ENCODE peak calls at places on chromosomes 13 and 19, in five cellular contexts. L is mammary epithelial cell, U is GM23248, F is Karpas-422, Q is IMR-90. B is an unnamed sample.
A peak's percentile ranks its signal among the peaks of the same experiment; 100 is the strongest.

GRCh38 chr13:31912641-31913401 is 118.8 kb upstream of the FRY start:
- DNase-seq in L (peak; percentile 10), U (peak; percentile 35), F (no peak), Q (no peak), B (no peak)

GRCh38 chr13:48782429-48782840 is 128.7 kb downstream of the CYSLTR2 start:
- DNase-seq in L (no peak), U (no peak), F (no peak), Q (no peak), B (no peak)

GRCh38 chr13:99269627-99270252 is 11.6 kb upstream of the GPR18 start:
- DNase-seq in L (peak; percentile 35), U (peak; percentile 84), F (peak; percentile 81), Q (peak; percentile 78), B (no peak)

GRCh38 chr13:42728507-42729180 is 52.7 kb upstream of the FAM216B start:
- DNase-seq in L (peak; percentile 17), U (peak; percentile 32), F (no peak), Q (no peak), B (no peak)

GRCh38 chr19:16001481-16002312 is 52.9 kb downstream of the OR10H4 start:
- DNase-seq in L (peak; percentile 45), U (peak; percentile 71), F (peak; percentile 44), Q (peak; percentile 77), B (no peak)

GRCh38 chr19:15418112-15418587 is 638 bp downstream of the AKAP8L start:
- DNase-seq in L (no peak), U (peak; percentile 55), F (no peak), Q (no peak), B (no peak)

GRCh38 chr13:99796175-99796819 is 175.3 kb downstream of the ZIC5 start:
- DNase-seq in L (peak; percentile 32), U (peak; percentile 46), F (peak; percentile 83), Q (peak; percentile 32), B (no peak)

GRCh38 chr13:51057001-51057400 is 54.1 kb downstream of the C13orf42 start:
- DNase-seq in L (no peak), U (no peak), F (no peak), Q (no peak), B (no peak)

GRCh38 chr13:85031771-85032170 is 767.4 kb downstream of the SLITRK6 start:
- DNase-seq in L (no peak), U (no peak), F (no peak), Q (no peak), B (no peak)

GRCh38 chr19:54041969-54042606 is 21.6 kb downstream of the VSTM1 start:
- DNase-seq in L (no peak), U (no peak), F (no peak), Q (no peak), B (peak; percentile 22)

GRCh38 chr13:80337011-80337688 is 3.8 kb downstream of the SPRY2 start:
- DNase-seq in L (peak; percentile 51), U (peak; percentile 30), F (no peak), Q (no peak), B (no peak)

GRCh38 chr13:23796546-23796945 is 92.7 kb downstream of the MIPEP start:
- DNase-seq in L (no peak), U (no peak), F (no peak), Q (peak; percentile 49), B (no peak)

GRCh38 chr19:35389192-35389861 is 18.5 kb downstream of the GPR42 start:
- DNase-seq in L (no peak), U (no peak), F (no peak), Q (no peak), B (no peak)

GRCh38 chr19:38012290-38012689 is 105.3 kb downstream of the SIPA1L3 start:
- DNase-seq in L (no peak), U (no peak), F (no peak), Q (no peak), B (no peak)

GRCh38 chr19:50309396-50310125 is 19.6 kb downstream of the KCNC3 start:
- DNase-seq in L (no peak), U (no peak), F (no peak), Q (no peak), B (no peak)

GRCh38 chr13:82815791-82816190 is 1066.5 kb downstream of the SLITRK1 start:
- DNase-seq in L (no peak), U (no peak), F (no peak), Q (no peak), B (peak; percentile 8)

GRCh38 chr19:17049711-17050280 is 23.2 kb upstream of the CPAMD8 start:
- DNase-seq in L (peak; percentile 11), U (peak; percentile 79), F (no peak), Q (peak; percentile 73), B (peak; percentile 51)

GRCh38 chr19:41587101-41587837 is 11.3 kb downstream of the CEACAM21 start:
- DNase-seq in L (no peak), U (no peak), F (no peak), Q (no peak), B (no peak)

GRCh38 chr13:90445179-90445578 is 902.3 kb upstream of the MIR17HG start:
- DNase-seq in L (peak; percentile 80), U (peak; percentile 93), F (no peak), Q (peak; percentile 90), B (peak; percentile 74)

GRCh38 chr13:31101511-31102170 is 60.1 kb downstream of the HSPH1 start:
- DNase-seq in L (no peak), U (peak; percentile 27), F (no peak), Q (no peak), B (no peak)

GRCh38 chr19:3366104-3366760 is at the start of gene NFIC:
- DNase-seq in L (peak; percentile 69), U (peak; percentile 92), F (no peak), Q (peak; percentile 79), B (peak; percentile 47)

GRCh38 chr13:100875392-100876043 is 200.9 kb upstream of the TMTC4 start:
- DNase-seq in L (peak; percentile 63), U (peak; percentile 90), F (no peak), Q (peak; percentile 96), B (no peak)

GRCh38 chr19:57850553-57851017 is 926 bp downstream of the ZNF587 start:
- DNase-seq in L (peak; percentile 78), U (peak; percentile 63), F (peak; percentile 52), Q (peak; percentile 31), B (peak; percentile 25)

GRCh38 chr19:46784262-46785053 is 3.9 kb downstream of the SLC1A5 start:
- DNase-seq in L (peak; percentile 95), U (peak; percentile 93), F (peak; percentile 80), Q (peak; percentile 95), B (peak; percentile 97)

GRCh38 chr13:26721251-26721939 is 39.2 kb downstream of the GPR12 start:
- DNase-seq in L (no peak), U (no peak), F (no peak), Q (no peak), B (no peak)

GRCh38 chr19:46849610-46850009 is 1.0 kb downstream of the AP2S1 start:
- DNase-seq in L (no peak), U (peak; percentile 56), F (no peak), Q (no peak), B (no peak)

GRCh38 chr13:37889102-37889501 is 19.5 kb upstream of the TRPC4 start:
- DNase-seq in L (peak; percentile 17), U (peak; percentile 35), F (no peak), Q (peak; percentile 23), B (no peak)

GRCh38 chr19:10418281-10419199 is 1.8 kb upstream of the PDE4A start:
- DNase-seq in L (no peak), U (peak; percentile 29), F (no peak), Q (no peak), B (no peak)

GRCh38 chr19:10421240-10421948 is 1.1 kb downstream of the PDE4A start:
- DNase-seq in L (no peak), U (no peak), F (no peak), Q (no peak), B (no peak)

GRCh38 chr19:10420444-10421239 is at the start of gene PDE4A:
- DNase-seq in L (peak; percentile 43), U (peak; percentile 68), F (peak; percentile 69), Q (no peak), B (no peak)

GRCh38 chr19:10419200-10419645 is 1.1 kb upstream of the PDE4A start:
- DNase-seq in L (no peak), U (peak; percentile 61), F (peak; percentile 65), Q (no peak), B (no peak)

GRCh38 chr19:10419646-10420443 is 493 bp upstream of the PDE4A start:
- DNase-seq in L (peak; percentile 51), U (peak; percentile 71), F (peak; percentile 86), Q (peak; percentile 61), B (no peak)
- H2AFZ ChIP-seq in L (peak overlapping the region; percentile 2), U (peak overlapping the region; percentile 37), F (peak overlapping the region; percentile 96), Q (peak overlapping the region; percentile 85), B (peak overlapping the region; percentile 58)

GRCh38 chr13:40692946-40693345 is 26.5 kb upstream of the FOXO1 start:
- DNase-seq in L (peak; percentile 31), U (no peak), F (peak; percentile 95), Q (no peak), B (peak; percentile 70)

GRCh38 chr13:40688781-40689180 is 22.3 kb upstream of the FOXO1 start:
- DNase-seq in L (no peak), U (no peak), F (peak; percentile 59), Q (no peak), B (no peak)

GRCh38 chr13:40697711-40698110 is 31.3 kb upstream of the FOXO1 start:
- DNase-seq in L (no peak), U (no peak), F (peak; percentile 91), Q (no peak), B (no peak)

DNA sequence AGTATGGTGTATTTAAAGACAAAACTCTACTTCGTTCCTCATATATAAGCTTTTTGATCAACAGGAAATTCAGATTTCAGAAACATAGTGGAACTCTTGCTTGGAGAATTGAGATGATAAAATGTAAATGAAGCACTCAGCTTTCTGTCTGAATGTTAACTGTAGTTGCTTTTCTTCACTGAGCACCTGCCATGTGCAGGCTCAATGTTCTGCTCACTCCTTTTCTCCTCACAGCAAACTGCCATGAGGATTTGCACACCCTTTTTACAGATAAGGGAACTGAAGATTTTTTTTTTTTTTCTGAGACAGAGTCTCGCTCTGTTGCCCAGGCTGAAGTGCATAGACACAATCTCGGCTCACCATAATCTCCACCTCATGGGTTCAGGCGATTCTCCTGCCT is 28.0 kb upstream of the FOXO1 start:
- DNase-seq in L (no peak), U (no peak), F (peak; percentile 86), Q (no peak), B (no peak)
- H3K4me1 ChIP-seq in L (no peaks in the 10 kb centered on the region), U (no peaks in the 10 kb centered on the region), F (peaks cover 78% of the 10 kb centered on the region), Q (no peaks in the 10 kb centered on the region), B (no peaks in the 10 kb centered on the region)

GRCh38 chr19:18541992-18542935 is 1.1 kb downstream of the FKBP8 start:
- DNase-seq in L (no peak), U (peak; percentile 58), F (peak; percentile 54), Q (no peak), B (no peak)
- H2AFZ ChIP-seq in L (peak overlapping the region; percentile 50), U (peak overlapping the region; percentile 48), F (no peak overlapping the region), Q (peak overlapping the region; percentile 81), B (peak overlapping the region; percentile 70)

DNA sequence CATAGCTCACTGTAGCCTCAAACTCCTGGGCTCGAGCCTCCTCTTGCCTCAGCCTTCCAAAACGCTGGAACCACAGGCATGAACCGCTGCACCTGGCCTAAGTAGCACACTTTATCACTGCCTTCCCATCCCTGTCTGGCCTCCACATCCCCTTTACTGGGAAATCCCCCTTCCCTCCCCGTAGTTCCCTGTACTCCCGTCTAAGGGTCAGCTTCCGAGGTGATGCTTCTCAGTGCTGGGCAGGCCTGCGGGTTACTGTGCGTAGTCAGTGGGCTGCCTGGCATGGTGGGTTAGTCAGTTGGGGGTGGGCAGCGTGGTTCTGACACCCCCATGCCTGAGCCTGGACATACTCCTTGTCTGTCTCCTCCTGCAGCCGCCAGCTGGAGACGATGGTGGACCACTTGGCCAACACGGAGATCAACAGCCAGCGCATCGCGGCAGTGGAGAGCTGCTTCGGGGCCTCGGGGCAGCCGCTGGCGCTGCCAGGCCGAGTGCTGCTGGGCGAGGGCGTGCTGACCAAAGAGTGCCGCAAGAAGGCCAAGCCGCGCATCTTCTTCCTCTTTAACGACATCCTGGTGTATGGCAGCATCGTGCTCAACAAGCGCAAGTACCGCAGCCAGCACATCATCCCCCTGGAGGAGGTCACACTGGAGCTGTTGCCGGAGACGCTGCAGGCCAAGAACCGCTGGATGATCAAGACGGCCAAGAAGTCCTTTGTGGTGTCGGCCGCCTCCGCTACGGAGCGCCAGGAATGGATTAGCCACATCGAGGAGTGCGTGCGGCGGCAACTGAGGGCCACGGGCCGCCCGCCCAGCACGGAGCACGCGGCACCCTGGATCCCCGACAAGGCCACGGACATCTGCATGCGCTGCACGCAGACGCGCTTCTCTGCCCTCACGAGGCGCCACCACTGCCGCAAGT is 8.4 kb downstream of the PLEKHF1 start:
- DNase-seq in L (no peak), U (no peak), F (no peak), Q (no peak), B (no peak)
- H3K4me1 ChIP-seq in L (peaks cover 27% of the 10 kb centered on the region), U (no peaks in the 10 kb centered on the region), F (peaks cover 9% of the 10 kb centered on the region), Q (peaks cover 5% of the 10 kb centered on the region), B (peaks cover 54% of the 10 kb centered on the region)